ENCODE peak calls at places on chromosomes 11 and 22, in eight cellular contexts. Z, X, D, U, V, B, I and R are unnamed samples.

GRCh38 chr11:95544095-95544795 is 245.3 kb downstream of the FAM76B start:
- DNase-seq in U (no peak), Z (no peak), D (no peak), I (no peak), B (no peak), X (no peak), V (no peak), R (no peak)

GRCh38 chr11:92843455-92843854 is 126.0 kb upstream of the MTNR1B start:
- DNase-seq in V (no peak), B (no peak), Z (no peak), U (no peak), X (no peak), I (peak), D (no peak), R (peak)

GRCh38 chr11:117097567-117098268 is 510 bp downstream of the SIK3 start:
- DNase-seq in I (peak), X (no peak), B (no peak), Z (no peak), V (peak), U (peak), D (peak), R (peak)

GRCh38 chr22:46233231-46233630 is 16.9 kb downstream of the CDPF1 start:
- DNase-seq in V (peak), Z (no peak), I (no peak), D (no peak), X (no peak), B (peak), U (no peak), R (no peak)

GRCh38 chr22:41831383-41831782 is 1.5 kb upstream of the SREBF2 start:
- DNase-seq in Z (no peak), D (no peak), X (no peak), I (no peak), U (no peak), B (no peak), V (peak), R (no peak)

GRCh38 chr11:117670924-117671323 is 126.1 kb downstream of the DSCAML1 start:
- DNase-seq in X (no peak), Z (no peak), B (no peak), D (no peak), V (no peak), I (no peak), U (no peak), R (no peak)

GRCh38 chr11:120217941-120218694 is 7.3 kb downstream of the OAF start:
- DNase-seq in V (no peak), D (no peak), Z (no peak), U (no peak), X (no peak), B (no peak), I (no peak), R (no peak)

GRCh38 chr11:28086569-28086968 is 21.4 kb downstream of the KIF18A start:
- DNase-seq in X (no peak), D (no peak), V (no peak), I (no peak), Z (peak), B (peak), U (no peak), R (no peak)

GRCh38 chr22:35301370-35301874 is 1.7 kb downstream of the TOM1 start:
- DNase-seq in I (no peak), Z (peak), B (peak), X (no peak), D (no peak), U (no peak), V (peak), R (no peak)

GRCh38 chr11:124745835-124746620 is 6.0 kb downstream of the VSIG2 start:
- DNase-seq in U (peak), Z (no peak), I (no peak), D (no peak), B (no peak), V (no peak), X (no peak), R (no peak)

GRCh38 chr11:94858012-94858705 is 90.0 kb downstream of the AMOTL1 start:
- DNase-seq in I (no peak), B (no peak), U (no peak), Z (no peak), X (no peak), V (no peak), D (no peak), R (no peak)

GRCh38 chr11:79417069-79417920 is 23.5 kb downstream of the TENM4 start:
- DNase-seq in D (no peak), U (no peak), V (no peak), X (no peak), Z (no peak), I (no peak), B (no peak), R (no peak)

GRCh38 chr11:63897459-63898156 is 19.4 kb downstream of the RCOR2 start:
- DNase-seq in Z (no peak), V (no peak), B (no peak), D (no peak), X (no peak), I (no peak), U (no peak), R (no peak)

GRCh38 chr11:128285313-128285712 is 302.0 kb downstream of the ETS1 start:
- DNase-seq in D (no peak), B (no peak), U (no peak), I (no peak), Z (no peak), X (no peak), V (no peak), R (no peak)

GRCh38 chr22:43996170-43996980 is 27.7 kb upstream of the PARVB start:
- DNase-seq in U (no peak), X (peak), I (no peak), B (no peak), D (peak), V (peak), Z (no peak), R (peak)

GRCh38 chr22:23285734-23286133 is 105.4 kb downstream of the BCR start:
- DNase-seq in B (peak), Z (no peak), V (no peak), U (no peak), X (no peak), I (no peak), D (no peak), R (no peak)

GRCh38 chr11:115104851-115105453 is 399.3 kb downstream of the CADM1 start:
- DNase-seq in B (no peak), U (no peak), X (no peak), Z (no peak), D (no peak), V (no peak), I (no peak), R (no peak)

GRCh38 chr11:102986815-102987214 is 31.3 kb upstream of the MMP13 start:
- DNase-seq in X (no peak), D (no peak), B (peak), V (no peak), Z (no peak), I (no peak), U (no peak), R (no peak)

GRCh38 chr22:42560781-42561180 is 7.0 kb downstream of the SERHL2 start:
- DNase-seq in Z (no peak), I (peak), D (no peak), B (peak), X (no peak), V (no peak), U (no peak), R (no peak)

GRCh38 chr11:30155428-30155827 is 75.4 kb upstream of the FSHB start:
- DNase-seq in Z (no peak), B (no peak), I (no peak), X (no peak), V (no peak), D (no peak), U (no peak), R (no peak)

GRCh38 chr22:19816372-19817119 is 38.1 kb downstream of the GNB1L start:
- DNase-seq in X (no peak), V (no peak), Z (no peak), B (no peak), U (no peak), I (no peak), D (no peak), R (no peak)

GRCh38 chr11:122085264-122085663 is 30.8 kb downstream of the BLID start:
- DNase-seq in Z (peak), I (no peak), D (no peak), U (no peak), X (no peak), V (no peak), B (peak), R (no peak)

GRCh38 chr11:1102996-1103395 is 28.3 kb downstream of the MUC2 start:
- DNase-seq in D (no peak), U (no peak), Z (no peak), X (no peak), I (no peak), B (no peak), V (no peak), R (no peak)

GRCh38 chr22:28792491-28793383 is 7.6 kb downstream of the XBP1 start:
- DNase-seq in V (no peak), I (no peak), U (no peak), B (no peak), D (no peak), Z (no peak), X (no peak), R (no peak)

GRCh38 chr11:73839123-73839457 is 37.6 kb downstream of the COA4 start:
- DNase-seq in I (no peak), D (no peak), Z (no peak), X (no peak), B (no peak), U (no peak), V (no peak), R (no peak)

GRCh38 chr11:15127341-15127740 is 12.6 kb downstream of the INSC start:
- DNase-seq in U (no peak), B (peak), D (no peak), I (no peak), X (no peak), Z (peak), V (no peak), R (no peak)

GRCh38 chr11:64720167-64720566 is 2.8 kb downstream of the NRXN2 start:
- DNase-seq in X (no peak), Z (no peak), D (no peak), V (no peak), B (no peak), I (no peak), U (no peak), R (no peak)

GRCh38 chr22:28813772-28814518 is 13.6 kb upstream of the XBP1 start:
- DNase-seq in I (no peak), U (no peak), D (no peak), Z (no peak), B (no peak), X (no peak), V (peak), R (no peak)

GRCh38 chr11:74611369-74611861 is 19.0 kb downstream of the POLD3 start:
- DNase-seq in D (no peak), I (peak), V (no peak), Z (no peak), X (no peak), U (no peak), B (peak), R (no peak)

GRCh38 chr11:28298209-28298608 is 190.0 kb downstream of the METTL15 start:
- DNase-seq in X (no peak), B (no peak), D (no peak), U (no peak), V (no peak), Z (no peak), I (no peak), R (no peak)

GRCh38 chr11:40185793-40186192 is 1273.7 kb downstream of the LRRC4C start:
- DNase-seq in I (no peak), D (no peak), X (no peak), B (no peak), U (no peak), V (no peak), Z (no peak), R (no peak)

GRCh38 chr11:889686-890475 is 20.7 kb downstream of the CHID1 start:
- DNase-seq in X (no peak), Z (no peak), I (no peak), V (no peak), U (no peak), D (no peak), B (no peak), R (no peak)

GRCh38 chr11:45025716-45026492 is 75.2 kb upstream of the TP53I11 start:
- DNase-seq in Z (no peak), B (no peak), V (peak), U (peak), I (no peak), X (no peak), D (peak), R (peak)

GRCh38 chr11:120147950-120148270 is 10.0 kb upstream of the TRIM29 start:
- DNase-seq in Z (no peak), X (no peak), B (no peak), D (no peak), V (no peak), U (no peak), I (no peak), R (no peak)

GRCh38 chr11:80241766-80242165 is 800.9 kb upstream of the TENM4 start:
- DNase-seq in U (no peak), D (no peak), X (no peak), I (no peak), Z (peak), V (no peak), B (no peak), R (no peak)

GRCh38 chr22:28907311-28908008 is 24.1 kb downstream of the ZNRF3 start:
- DNase-seq in D (no peak), X (no peak), U (no peak), B (peak), V (no peak), I (no peak), Z (no peak), R (no peak)

GRCh38 chr22:44920183-44920582 is 89.6 kb downstream of the PHF21B start:
- DNase-seq in B (no peak), V (no peak), X (no peak), Z (no peak), I (no peak), U (no peak), D (no peak), R (no peak)

GRCh38 chr11:129694966-129695365 is 120.7 kb upstream of the TMEM45B start:
- DNase-seq in B (peak), X (no peak), I (no peak), V (no peak), Z (no peak), U (no peak), D (no peak), R (no peak)